ENCODE peak calls at places on chromosomes 13 and 19, in ten cellular contexts. S, Z, A, Q, U, O, K, P, L and G are unnamed samples.

GRCh38 chr19:409006-409514 is at the start of gene C2CD4C:
- DNase-seq in A (no peak), O (no peak), Q (no peak), L (no peak), K (peak; percentile 33), P (no peak), S (no peak), U (peak; percentile 19), Z (peak; percentile 70), G (no peak)

GRCh38 chr13:30045916-30046704 is 195.7 kb upstream of the UBL3 start:
- DNase-seq in A (no peak), L (no peak), O (peak; percentile 32), K (peak; percentile 63), Z (peak; percentile 55), U (peak; percentile 72), P (no peak), S (no peak), Q (no peak), G (no peak)

GRCh38 chr13:27018882-27019281 is 152.7 kb downstream of the USP12 start:
- DNase-seq in O (no peak), K (no peak), Q (no peak), U (no peak), L (no peak), P (no peak), Z (no peak), A (no peak), S (no peak), G (no peak)

GRCh38 chr13:51826606-51827005 is 18.4 kb downstream of the TMEM272 start:
- DNase-seq in K (no peak), L (no peak), Q (no peak), U (no peak), Z (no peak), S (no peak), O (no peak), P (peak; percentile 71), A (no peak), G (no peak)

GRCh38 chr19:23916991-23917390 is 2.3 kb downstream of the ZNF726 start:
- DNase-seq in S (no peak), K (no peak), L (no peak), Q (no peak), O (no peak), Z (no peak), U (no peak), A (no peak), P (no peak), G (no peak)

GRCh38 chr19:40464059-40465024 is 1.2 kb downstream of the BLVRB start:
- DNase-seq in O (peak; percentile 95), Q (peak; percentile 95), A (peak; percentile 15), K (peak; percentile 93), U (peak; percentile 92), P (peak; percentile 78), Z (peak; percentile 82), L (peak; percentile 65), S (peak; percentile 42), G (peak; percentile 44)

GRCh38 chr19:2422951-2423880 is 4.2 kb downstream of the TIMM13 start:
- DNase-seq in K (peak; percentile 85), L (no peak), U (no peak), A (no peak), P (no peak), Z (no peak), S (no peak), O (no peak), Q (no peak), G (no peak)

GRCh38 chr19:54172764-54173699 is at the start of gene TMC4:
- DNase-seq in Z (peak; percentile 36), S (no peak), Q (no peak), O (peak; percentile 47), A (no peak), U (peak; percentile 48), L (no peak), K (peak; percentile 94), P (no peak), G (peak; percentile 83)

GRCh38 chr13:110495881-110496280 is 65.6 kb downstream of the RAB20 start:
- DNase-seq in L (no peak), Q (no peak), A (no peak), P (no peak), S (no peak), O (no peak), K (no peak), Z (no peak), U (no peak), G (no peak)

GRCh38 chr13:35146686-35147085 is 204.6 kb downstream of the NBEA start:
- DNase-seq in S (no peak), P (no peak), O (no peak), A (no peak), Q (no peak), L (no peak), Z (no peak), U (no peak), K (no peak), G (no peak)

GRCh38 chr19:47026156-47026555 is 6.5 kb downstream of the NPAS1 start:
- DNase-seq in O (no peak), A (no peak), Z (no peak), S (no peak), U (no peak), K (no peak), L (no peak), Q (no peak), P (no peak), G (no peak)